ENCODE peak calls at places on chromosomes 12 and 14, in six cellular contexts. Z is NCI-H1092; B is neural crest cell; J is Caco-2; L is stimulated activated CD8-positive, alpha-beta memory T cell treated with anti-CD3 and anti-CD28 coated beads, Interleukin-15, amount 100 ng/mL, for 1 hour; E is choroid plexus epithelial cell. W is an unnamed sample.

GRCh38 chr14:96511667-96512066 is 9.5 kb downstream of the PAPOLA start:
- DNase-seq in Z (no peak), B (no peak), J (no peak), L (no peak), E (no peak), W (no peak)

GRCh38 chr14:53458368-53458814 is 305.3 kb upstream of the DDHD1 start:
- DNase-seq in Z (no peak), B (no peak), J (peak), L (no peak), E (peak), W (no peak)

GRCh38 chr12:57046947-57047890 is 2.7 kb downstream of the MYO1A start:
- DNase-seq in Z (no peak), B (no peak), J (no peak), L (no peak), E (no peak), W (no peak)

GRCh38 chr14:91910201-91910600 is 37.3 kb downstream of the FBLN5 start:
- DNase-seq in Z (no peak), B (no peak), J (no peak), L (no peak), E (no peak), W (no peak)

GRCh38 chr12:124740691-124741137 is 123.0 kb downstream of the SCARB1 start:
- DNase-seq in Z (no peak), B (no peak), J (no peak), L (no peak), E (peak), W (no peak)

GRCh38 chr14:75335588-75335987 is 57.0 kb downstream of the FOS start:
- DNase-seq in Z (peak), B (no peak), J (no peak), L (no peak), E (no peak), W (no peak)

GRCh38 chr14:100317897-100318808 is 5.0 kb upstream of the SLC25A47 start:
- DNase-seq in Z (no peak), B (peak), J (no peak), L (peak), E (peak), W (no peak)

GRCh38 chr12:106417926-106418910 is 60.7 kb downstream of the POLR3B start:
- DNase-seq in Z (no peak), B (no peak), J (no peak), L (no peak), E (peak), W (no peak)

GRCh38 chr12:20474443-20474842 is 106.1 kb downstream of the PDE3A start:
- DNase-seq in Z (no peak), B (no peak), J (no peak), L (no peak), E (peak), W (no peak)

GRCh38 chr12:120199025-120199424 is 1.9 kb downstream of the RPLP0 start:
- DNase-seq in Z (no peak), B (no peak), J (no peak), L (no peak), E (no peak), W (no peak)

GRCh38 chr12:28872654-28873268 is 276.3 kb upstream of the FAR2 start:
- DNase-seq in Z (no peak), B (peak), J (peak), L (no peak), E (peak), W (peak)

GRCh38 chr12:66242261-66242760 is 53.3 kb downstream of the IRAK3 start:
- DNase-seq in Z (no peak), B (no peak), J (no peak), L (no peak), E (peak), W (no peak)

GRCh38 chr12:46222642-46223041 is 46.2 kb downstream of the SLC38A1 start:
- DNase-seq in Z (no peak), B (no peak), J (no peak), L (no peak), E (no peak), W (no peak)

GRCh38 chr12:2624543-2625266 is 170.1 kb upstream of the FKBP4 start:
- DNase-seq in Z (no peak), B (peak), J (peak), L (no peak), E (no peak), W (peak)

GRCh38 chr12:99390707-99391106 is 256.8 kb upstream of the GARIN6 start:
- DNase-seq in Z (no peak), B (peak), J (peak), L (no peak), E (no peak), W (no peak)

GRCh38 chr12:88578274-88578673 is 2.0 kb downstream of the KITLG start:
- DNase-seq in Z (no peak), B (peak), J (peak), L (no peak), E (peak), W (no peak)

GRCh38 chr12:46743471-46743870 is 82.3 kb downstream of the SLC38A4 start:
- DNase-seq in Z (no peak), B (no peak), J (no peak), L (no peak), E (no peak), W (no peak)

GRCh38 chr14:68668531-68668930 is 124.3 kb downstream of the ZFP36L1 start:
- DNase-seq in Z (no peak), B (no peak), J (no peak), L (no peak), E (no peak), W (no peak)

GRCh38 chr14:33509927-33510535 is 440.8 kb downstream of the EGLN3 start:
- DNase-seq in Z (no peak), B (no peak), J (no peak), L (no peak), E (peak), W (no peak)

GRCh38 chr12:4900327-4900726 is 9.4 kb upstream of the KCNA1 start:
- DNase-seq in Z (no peak), B (no peak), J (no peak), L (no peak), E (peak), W (no peak)

GRCh38 chr14:25400607-25401206 is 350.8 kb upstream of the STXBP6 start:
- DNase-seq in Z (peak), B (peak), J (peak), L (no peak), E (peak), W (peak)

GRCh38 chr12:108305520-108305919 is 33.6 kb downstream of the CMKLR1 start:
- DNase-seq in Z (no peak), B (no peak), J (no peak), L (no peak), E (peak), W (no peak)